ENCODE peak calls at places on chromosomes 2 and 18, in seven cellular contexts. R, J, D, K, L, U and F are unnamed samples.

GRCh38 chr2:237096911-237097310 is 11.2 kb downstream of the COPS8 start:
- DNase-seq in R (no peak), J (peak; percentile 64), D (no peak), K (no peak), L (no peak), U (no peak), F (no peak)

GRCh38 chr2:223459328-223459939 is 142.7 kb downstream of the SCG2 start:
- DNase-seq in R (no peak), J (peak; percentile 38), D (no peak), K (peak; percentile 7), L (no peak), U (no peak), F (no peak)

GRCh38 chr18:25648724-25649260 is 296.8 kb upstream of the ZNF521 start:
- DNase-seq in R (no peak), J (peak; percentile 63), D (no peak), K (no peak), L (no peak), U (no peak), F (no peak)

GRCh38 chr2:9240745-9241144 is 34.1 kb downstream of the ASAP2 start:
- DNase-seq in R (no peak), J (peak; percentile 73), D (no peak), K (no peak), L (no peak), U (no peak), F (no peak)

GRCh38 chr2:150596071-150596470 is 108.6 kb upstream of the RND3 start:
- DNase-seq in R (no peak), J (peak; percentile 88), D (no peak), K (no peak), L (no peak), U (no peak), F (no peak)

GRCh38 chr2:188786368-188786781 is 187.8 kb upstream of the COL3A1 start:
- DNase-seq in R (no peak), J (peak; percentile 90), D (no peak), K (no peak), L (peak; percentile 13), U (no peak), F (no peak)

GRCh38 chr2:237867465-237867864 is 8.0 kb downstream of the RAMP1 start:
- DNase-seq in R (no peak), J (no peak), D (no peak), K (no peak), L (no peak), U (no peak), F (no peak)

GRCh38 chr2:229408356-229408755 is 137.3 kb upstream of the PID1 start:
- DNase-seq in R (peak; percentile 30), J (peak; percentile 94), D (no peak), K (no peak), L (peak; percentile 51), U (no peak), F (peak; percentile 68)

GRCh38 chr2:106599540-106599939 is 112.4 kb downstream of the CD8B2 start:
- DNase-seq in R (no peak), J (no peak), D (no peak), K (no peak), L (no peak), U (no peak), F (no peak)

GRCh38 chr18:58257461-58257860 is 213.4 kb downstream of the NEDD4L start:
- DNase-seq in R (no peak), J (peak; percentile 67), D (no peak), K (peak; percentile 14), L (no peak), U (no peak), F (no peak)

GRCh38 chr18:570256-570655 is 9.9 kb upstream of the CETN1 start:
- DNase-seq in R (no peak), J (no peak), D (no peak), K (no peak), L (no peak), U (no peak), F (no peak)

GRCh38 chr2:152483276-152483996 is 148.5 kb downstream of the FMNL2 start:
- DNase-seq in R (no peak), J (no peak), D (no peak), K (no peak), L (no peak), U (no peak), F (no peak)

GRCh38 chr18:26919656-26920055 is 54.1 kb upstream of the AQP4 start:
- DNase-seq in R (no peak), J (peak; percentile 3), D (no peak), K (no peak), L (no peak), U (no peak), F (no peak)

GRCh38 chr2:134160793-134161504 is 92.9 kb upstream of the MGAT5 start:
- DNase-seq in R (no peak), J (no peak), D (no peak), K (peak; percentile 22), L (no peak), U (no peak), F (peak; percentile 51)

GRCh38 chr2:68320118-68320641 is 431 bp upstream of the CNRIP1 start:
- DNase-seq in R (no peak), J (peak; percentile 20), D (no peak), K (peak; percentile 14), L (peak; percentile 24), U (no peak), F (no peak)

GRCh38 chr2:186068154-186068826 is 329.7 kb downstream of the FSIP2 start:
- DNase-seq in R (peak; percentile 39), J (peak; percentile 12), D (no peak), K (no peak), L (no peak), U (no peak), F (no peak)

GRCh38 chr18:48719988-48720654 is 181.3 kb downstream of the CTIF start:
- DNase-seq in R (no peak), J (peak; percentile 73), D (no peak), K (peak; percentile 61), L (no peak), U (no peak), F (no peak)

GRCh38 chr2:168583710-168584521 is 127.8 kb downstream of the CERS6 start:
- DNase-seq in R (no peak), J (peak; percentile 75), D (no peak), K (no peak), L (no peak), U (no peak), F (no peak)

GRCh38 chr2:42977236-42978174 is 185.1 kb upstream of the HAAO start:
- DNase-seq in R (no peak), J (no peak), D (no peak), K (no peak), L (no peak), U (no peak), F (no peak)

GRCh38 chr18:10010611-10011015 is 96.8 kb downstream of the VAPA start:
- DNase-seq in R (no peak), J (peak; percentile 94), D (no peak), K (no peak), L (peak; percentile 54), U (no peak), F (peak; percentile 40)

GRCh38 chr18:54215069-54215468 is 9.4 kb downstream of the MBD2 start:
- DNase-seq in R (no peak), J (peak; percentile 44), D (no peak), K (no peak), L (no peak), U (no peak), F (no peak)

GRCh38 chr2:99481527-99481926 is 8.3 kb downstream of the REV1 start:
- DNase-seq in R (no peak), J (no peak), D (no peak), K (no peak), L (no peak), U (no peak), F (no peak)

GRCh38 chr2:82796132-82796531 is 1662.9 kb downstream of the SUCLG1 start:
- DNase-seq in R (no peak), J (peak; percentile 39), D (no peak), K (no peak), L (no peak), U (no peak), F (no peak)

GRCh38 chr18:60372598-60372997 is at the start of gene MC4R:
- DNase-seq in R (no peak), J (peak; percentile 80), D (no peak), K (no peak), L (no peak), U (no peak), F (peak; percentile 50)

GRCh38 chr18:48300463-48300961 is 108.7 kb downstream of the ZBTB7C start:
- DNase-seq in R (no peak), J (no peak), D (no peak), K (peak; percentile 10), L (no peak), U (no peak), F (no peak)

GRCh38 chr2:229997565-229997964 is 71.2 kb downstream of the SLC16A14 start:
- DNase-seq in R (no peak), J (no peak), D (no peak), K (no peak), L (no peak), U (no peak), F (no peak)

GRCh38 chr2:43021791-43022500 is 204.5 kb downstream of the ZFP36L2 start:
- DNase-seq in R (peak; percentile 65), J (peak; percentile 43), D (no peak), K (peak; percentile 43), L (no peak), U (no peak), F (no peak)

GRCh38 chr2:49490710-49491109 is 336.4 kb upstream of the FSHR start:
- DNase-seq in R (peak; percentile 29), J (no peak), D (no peak), K (peak; percentile 7), L (no peak), U (no peak), F (peak; percentile 45)

GRCh38 chr2:102106133-102106556 is 36.4 kb upstream of the IL1R1 start:
- DNase-seq in R (peak; percentile 75), J (peak; percentile 82), D (no peak), K (no peak), L (no peak), U (no peak), F (no peak)
- H3K4me3 ChIP-seq in R (no peak overlapping the region), J (peak overlapping the region; percentile 85), D (peak overlapping the region; percentile 71), K (no peak overlapping the region), L (no peak overlapping the region), U (no peak overlapping the region), F (no peak overlapping the region)

GRCh38 chr2:70569559-70569958 is 15.9 kb upstream of the TGFA start:
- DNase-seq in R (no peak), J (peak; percentile 7), D (no peak), K (no peak), L (no peak), U (no peak), F (no peak)
- H3K27ac ChIP-seq in R (no peak overlapping the region), J (no peak overlapping the region), D (no peak overlapping the region), K (no peak overlapping the region), L (no peak overlapping the region), U (no peak overlapping the region), F (no peak overlapping the region)

GRCh38 chr18:72601481-72601880 is 57.3 kb upstream of the CBLN2 start:
- DNase-seq in R (no peak), J (no peak), D (no peak), K (no peak), L (no peak), U (no peak), F (no peak)
- H3K4me1 ChIP-seq in R (no peaks in the 10 kb centered on the region), J (no peaks in the 10 kb centered on the region), D (no peaks in the 10 kb centered on the region), K (no peaks in the 10 kb centered on the region), L (no peaks in the 10 kb centered on the region), U (no peaks in the 10 kb centered on the region), F (no peaks in the 10 kb centered on the region)

DNA sequence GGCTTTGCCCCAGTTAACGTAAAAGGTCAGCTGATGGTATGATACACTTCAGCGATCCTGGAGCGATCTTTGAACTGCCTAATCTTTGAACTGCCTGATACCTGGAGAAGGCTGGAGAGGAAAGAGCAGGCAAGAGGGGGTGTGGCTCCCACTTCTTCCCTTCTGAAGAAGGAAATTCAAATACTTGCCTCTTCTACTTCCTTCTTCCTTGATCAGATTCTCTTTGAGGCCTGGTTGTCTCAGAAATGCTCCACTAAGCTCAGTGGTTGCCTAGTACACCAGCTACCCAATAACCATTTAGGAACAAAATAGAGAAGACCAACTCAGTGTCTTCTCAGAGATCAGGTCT is 638 bp downstream of the GALM start:
- DNase-seq in R (peak; percentile 66), J (peak; percentile 19), D (no peak), K (peak; percentile 17), L (no peak), U (no peak), F (no peak)
- H3K4me3 ChIP-seq in R (peak overlapping the region; percentile 85), J (peak overlapping the region; percentile 74), D (peak overlapping the region; percentile 94), K (peak overlapping the region; percentile 64), L (peak overlapping the region; percentile 61), U (peak overlapping the region; percentile 88), F (peak overlapping the region; percentile 75)